ENCODE peak calls at places on chromosomes 1 and 21, in four cellular contexts. A, N, D and V are unnamed samples.

GRCh38 chr1:186304982-186305949 is 69.8 kb downstream of the TPR start:
- DNase-seq in N (peak), D (peak), A (no peak), V (peak)

GRCh38 chr1:11184973-11185372 is 4.2 kb upstream of the ANGPTL7 start:
- DNase-seq in N (no peak), D (no peak), A (no peak), V (no peak)

GRCh38 chr1:157431751-157432150 is 120.6 kb downstream of the FCRL5 start:
- DNase-seq in N (no peak), A (no peak), D (no peak), V (no peak)

GRCh38 chr1:26694597-26695416 is 1.0 kb upstream of the ARID1A start:
- DNase-seq in N (no peak), A (peak), D (no peak), V (no peak)

GRCh38 chr1:162081316-162081715 is 11.8 kb downstream of the NOS1AP start:
- DNase-seq in D (peak), A (no peak), N (peak), V (no peak)

GRCh38 chr1:196357913-196358312 is 250.3 kb downstream of the KCNT2 start:
- DNase-seq in A (no peak), N (no peak), D (no peak), V (no peak)

GRCh38 chr1:234605983-234606730 is 3.8 kb downstream of the IRF2BP2 start:
- DNase-seq in A (no peak), N (no peak), D (peak), V (peak)

GRCh38 chr1:2032737-2033136 is 13.6 kb downstream of the GABRD start:
- DNase-seq in D (no peak), N (no peak), A (no peak), V (no peak)

GRCh38 chr1:37410815-37411214 is 63.6 kb upstream of the ZC3H12A start:
- DNase-seq in N (no peak), D (peak), A (no peak), V (peak)

GRCh38 chr21:34345892-34346291 is 17.9 kb upstream of the KCNE2 start:
- DNase-seq in A (no peak), N (no peak), D (no peak), V (no peak)

GRCh38 chr21:27043377-27043776 is 76.5 kb upstream of the ADAMTS5 start:
- DNase-seq in N (no peak), A (no peak), D (no peak), V (no peak)

GRCh38 chr1:30901798-30902652 is 6.5 kb downstream of the SDC3 start:
- DNase-seq in A (no peak), D (peak), N (no peak), V (no peak)

GRCh38 chr1:214364335-214364734 is 83.4 kb downstream of the SMYD2 start:
- DNase-seq in A (no peak), N (no peak), D (no peak), V (no peak)

GRCh38 chr21:23402929-23403520 is 2204.3 kb downstream of the MRPL39 start:
- DNase-seq in N (no peak), A (no peak), D (no peak), V (no peak)

GRCh38 chr21:42722153-42722552 is 68.7 kb downstream of the PDE9A start:
- DNase-seq in A (no peak), N (no peak), D (no peak), V (no peak)

GRCh38 chr1:156625436-156626078 is 6.3 kb downstream of the HAPLN2 start:
- DNase-seq in N (no peak), A (no peak), D (no peak), V (no peak)

GRCh38 chr1:44471911-44472439 is 66.9 kb downstream of the RNF220 start:
- DNase-seq in N (no peak), D (no peak), A (no peak), V (no peak)

GRCh38 chr1:74753104-74753503 is 20.2 kb downstream of the TYW3 start:
- DNase-seq in A (no peak), N (no peak), D (no peak), V (no peak)

GRCh38 chr1:159008744-159009188 is 941 bp upstream of the IFI16 start:
- DNase-seq in A (peak), N (no peak), D (no peak), V (no peak)

GRCh38 chr1:37846634-37847339 is 12.6 kb downstream of the MTF1 start:
- DNase-seq in D (no peak), A (peak), N (no peak), V (no peak)

GRCh38 chr1:48923116-48923515 is 146.4 kb upstream of the BEND5 start:
- DNase-seq in N (no peak), A (no peak), D (no peak), V (no peak)

GRCh38 chr1:22958556-22958955 is 14.1 kb downstream of the LACTBL1 start:
- DNase-seq in N (no peak), A (no peak), D (no peak), V (no peak)

GRCh38 chr1:54774820-54775498 is 10.6 kb upstream of the PARS2 start:
- DNase-seq in A (no peak), D (peak), N (peak), V (no peak)

GRCh38 chr1:13968361-13968760 is 268.4 kb downstream of the PRDM2 start:
- DNase-seq in N (no peak), D (no peak), A (no peak), V (no peak)

GRCh38 chr1:161792740-161793139 is 26.6 kb downstream of the ATF6 start:
- DNase-seq in A (peak), N (peak), D (peak), V (peak)

GRCh38 chr21:33644383-33645074 is 2.2 kb downstream of the ITSN1 start:
- DNase-seq in A (no peak), D (peak), N (no peak), V (no peak)

GRCh38 chr1:27011058-27011764 is 1.4 kb downstream of the TENT5B start:
- DNase-seq in A (no peak), D (no peak), N (peak), V (peak)

GRCh38 chr1:204592246-204592948 is 76.2 kb downstream of the MDM4 start:
- DNase-seq in N (no peak), D (no peak), A (no peak), V (no peak)

GRCh38 chr1:224988042-224988441 is 58.6 kb downstream of the DNAH14 start:
- DNase-seq in D (no peak), A (no peak), N (no peak), V (no peak)

GRCh38 chr1:87291107-87291506 is 37.6 kb upstream of the LMO4 start:
- DNase-seq in N (no peak), A (no peak), D (no peak), V (no peak)

GRCh38 chr1:160781129-160781808 is 14.7 kb upstream of the LY9 start:
- DNase-seq in N (no peak), A (no peak), D (no peak), V (no peak)

GRCh38 chr1:33745942-33746341 is 117.9 kb upstream of the HMGB4 start:
- DNase-seq in A (no peak), N (no peak), D (no peak), V (no peak)

GRCh38 chr1:155191904-155192303 is 15.8 kb downstream of the THBS3 start:
- DNase-seq in A (no peak), N (no peak), D (no peak), V (no peak)

GRCh38 chr21:37642493-37642892 is 273.8 kb downstream of the KCNJ6 start:
- DNase-seq in A (no peak), N (peak), D (peak), V (peak)

GRCh38 chr1:110340207-110340468 is 961 bp downstream of the RBM15 start:
- DNase-seq in A (no peak), D (no peak), N (no peak), V (no peak)

GRCh38 chr1:216450252-216450651 is 27.0 kb upstream of the USH2A start:
- DNase-seq in D (no peak), A (no peak), N (no peak), V (no peak)

GRCh38 chr1:96683931-96684330 is 37.7 kb upstream of the PTBP2 start:
- DNase-seq in D (no peak), N (no peak), A (no peak), V (no peak)

GRCh38 chr1:232669981-232670763 is 40.2 kb upstream of the SIPA1L2 start:
- DNase-seq in N (no peak), A (no peak), D (no peak), V (peak)

DNA sequence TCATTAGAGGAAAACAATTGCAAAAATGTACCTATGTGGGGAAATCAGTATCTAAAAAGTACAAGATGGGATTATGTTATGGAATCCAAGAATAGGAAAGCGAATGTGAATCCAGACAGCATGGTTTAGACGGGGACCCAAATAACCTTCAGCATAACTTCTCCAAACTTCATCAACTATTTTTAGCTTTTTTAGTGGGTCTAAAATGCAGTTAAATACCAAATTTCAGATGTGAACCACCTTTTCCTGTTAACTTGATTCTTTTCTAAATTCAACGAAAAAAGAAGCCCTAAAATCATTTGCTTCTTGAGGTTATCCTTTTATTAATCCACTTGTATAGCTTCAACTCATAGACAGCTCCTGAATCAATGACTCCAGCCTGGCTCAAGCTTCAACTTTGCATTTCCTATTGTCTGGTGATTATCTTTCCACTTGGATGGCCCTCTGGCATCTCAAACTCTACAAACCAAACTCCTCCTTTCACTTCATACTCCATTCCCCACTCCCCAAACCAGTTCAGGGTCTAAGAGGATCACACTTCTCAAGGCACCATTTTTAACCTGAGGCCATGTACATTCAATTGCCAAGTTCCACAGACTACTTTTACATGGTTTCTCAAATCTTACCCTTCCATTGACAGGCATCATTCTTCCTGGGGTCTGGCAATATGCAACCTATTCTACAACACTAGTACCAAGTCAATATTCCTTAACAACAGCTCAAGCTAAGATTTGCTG is 7.4 kb downstream of the ERRFI1 start:
- DNase-seq in A (no peak), N (no peak), D (no peak), V (no peak)
- TF ChIP-seq JUND in A (no peak), N (no peak), D (no peak), V (no peak)

GRCh38 chr1:6000444-6001288 is 8.4 kb upstream of the NPHP4 start:
- DNase-seq in A (no peak), N (no peak), D (no peak), V (no peak)
- TF ChIP-seq JUND in A (no peak), N (no peak), D (no peak), V (no peak)

DNA sequence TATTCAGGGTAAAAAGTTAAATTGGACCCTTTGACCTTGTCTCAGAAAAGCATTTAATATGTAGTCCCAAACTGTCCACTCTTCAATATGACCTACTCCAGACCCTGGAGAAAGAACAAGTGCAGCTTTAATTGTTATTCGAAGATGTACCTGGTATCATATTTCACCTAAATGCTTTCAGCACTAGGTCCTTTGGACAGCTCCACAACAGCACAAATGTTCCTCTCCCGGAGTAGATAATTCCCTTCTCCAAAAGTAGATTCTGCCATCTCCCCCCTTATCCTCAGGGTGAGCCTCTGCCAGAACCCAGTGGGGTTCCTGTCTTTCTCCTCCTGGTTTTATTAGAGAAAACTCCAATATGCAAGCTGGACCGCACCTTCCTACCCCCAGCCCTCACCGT is 104.5 kb upstream of the AJAP1 start:
- DNase-seq in A (no peak), N (no peak), D (no peak), V (peak)
- TF ChIP-seq JUND in A (no peak), N (no peak), D (no peak), V (no peak)

GRCh38 chr21:29078884-29079765 is 5.7 kb upstream of the CCT8 start:
- DNase-seq in N (no peak), A (peak), D (no peak), V (no peak)
- TF ChIP-seq JUND in N (no peak), A (no peak), D (no peak), V (no peak)

GRCh38 chr1:212367474-212368072 is 47.1 kb downstream of the PACC1 start:
- DNase-seq in A (no peak), D (no peak), N (no peak), V (no peak)

GRCh38 chr1:212364985-212365384 is 49.7 kb downstream of the PACC1 start:
- DNase-seq in N (no peak), D (no peak), A (no peak), V (no peak)

GRCh38 chr1:212366901-212367300 is 47.8 kb downstream of the PACC1 start:
- DNase-seq in D (no peak), A (no peak), N (no peak), V (no peak)

GRCh38 chr1:212368073-212368484 is 46.6 kb downstream of the PACC1 start:
- DNase-seq in N (peak), D (peak), A (peak), V (peak)
- TF ChIP-seq JUND in N (no peak), D (no peak), A (no peak), V (no peak)